ENCODE peak calls at places on chromosomes 6 and 20, in four cellular contexts. One of them, this sample, is unnamed.

GRCh38 chr6:39441986-39442385 is 119.5 kb upstream of the KCNK16 start:
- DNase-seq in stomach: no peak
- DNase-seq in GM23338: no peak
- DNase-seq in MM.1S: no peak
- DNase-seq in this sample: no peak

GRCh38 chr6:32637883-32638282 is 677 bp downstream of the HLA-DQA1 start:
- DNase-seq in GM23338: no peak
- DNase-seq in MM.1S: no peak
- DNase-seq in stomach: no peak
- DNase-seq in this sample: no peak

GRCh38 chr6:5180636-5181035 is 80.1 kb downstream of the LYRM4 start:
- DNase-seq in stomach: no peak
- DNase-seq in MM.1S: no peak
- DNase-seq in GM23338: no peak
- DNase-seq in this sample: no peak

GRCh38 chr6:51842487-51843469 is 244.6 kb downstream of the PKHD1 start:
- DNase-seq in GM23338: no peak
- DNase-seq in MM.1S: no peak
- DNase-seq in stomach: no peak
- DNase-seq in this sample: no peak

GRCh38 chr6:143772110-143772509 is 71.0 kb upstream of the LTV1 start:
- DNase-seq in MM.1S: no peak
- DNase-seq in stomach: no peak
- DNase-seq in GM23338: no peak
- DNase-seq in this sample: no peak

GRCh38 chr6:133083248-133083967 is 157.7 kb upstream of the EYA4 start:
- DNase-seq in GM23338: no peak
- DNase-seq in stomach: no peak
- DNase-seq in MM.1S: peak; percentile 23
- DNase-seq in this sample: no peak

GRCh38 chr6:146803601-146804000 is 204.8 kb downstream of the ADGB start:
- DNase-seq in MM.1S: no peak
- DNase-seq in GM23338: no peak
- DNase-seq in stomach: no peak
- DNase-seq in this sample: peak; percentile 27

GRCh38 chr20:22387452-22387851 is 196.9 kb downstream of the FOXA2 start:
- DNase-seq in GM23338: no peak
- DNase-seq in stomach: no peak
- DNase-seq in MM.1S: no peak
- DNase-seq in this sample: no peak

GRCh38 chr6:46796842-46797241 is 3.7 kb downstream of the MEP1A start:
- DNase-seq in GM23338: no peak
- DNase-seq in MM.1S: no peak
- DNase-seq in stomach: no peak
- DNase-seq in this sample: no peak

GRCh38 chr6:15282334-15282733 is 36.5 kb downstream of the JARID2 start:
- DNase-seq in stomach: no peak
- DNase-seq in MM.1S: no peak
- DNase-seq in GM23338: no peak
- DNase-seq in this sample: no peak

GRCh38 chr6:21987501-21987957 is 309.3 kb downstream of the PRL start:
- DNase-seq in stomach: peak; percentile 44
- DNase-seq in MM.1S: no peak
- DNase-seq in GM23338: peak; percentile 66
- DNase-seq in this sample: peak; percentile 82

GRCh38 chr6:55299285-55299684 is 28.0 kb upstream of the GFRAL start:
- DNase-seq in GM23338: no peak
- DNase-seq in MM.1S: no peak
- DNase-seq in stomach: no peak
- DNase-seq in this sample: no peak

GRCh38 chr20:38123021-38123587 is 42.0 kb downstream of the TGM2 start:
- DNase-seq in GM23338: peak; percentile 21
- DNase-seq in MM.1S: no peak
- DNase-seq in stomach: peak; percentile 24
- DNase-seq in this sample: peak; percentile 60

GRCh38 chr20:38119446-38119845 is 45.6 kb downstream of the TGM2 start:
- DNase-seq in GM23338: no peak
- DNase-seq in stomach: peak; percentile 11
- DNase-seq in MM.1S: no peak
- DNase-seq in this sample: no peak

GRCh38 chr20:38117635-38118034 is 47.4 kb downstream of the TGM2 start:
- DNase-seq in GM23338: no peak
- DNase-seq in MM.1S: no peak
- DNase-seq in stomach: no peak
- DNase-seq in this sample: no peak

GRCh38 chr20:38121741-38122140 is 43.3 kb downstream of the TGM2 start:
- DNase-seq in GM23338: no peak
- DNase-seq in stomach: peak; percentile 2
- DNase-seq in MM.1S: no peak
- DNase-seq in this sample: no peak

GRCh38 chr20:38120625-38120988 is 44.5 kb downstream of the TGM2 start:
- DNase-seq in GM23338: no peak
- DNase-seq in stomach: no peak
- DNase-seq in MM.1S: no peak
- DNase-seq in this sample: no peak
- H3K27ac ChIP-seq in GM23338: no peak overlapping the region
- H3K27ac ChIP-seq in stomach: no peak overlapping the region
- H3K27ac ChIP-seq in MM.1S: no peak overlapping the region
- H3K27ac ChIP-seq in this sample: no peak overlapping the region

GRCh38 chr20:52983726-52984450 is 11.7 kb downstream of the TSHZ2 start:
- DNase-seq in GM23338: peak; percentile 54
- DNase-seq in stomach: no peak
- DNase-seq in MM.1S: no peak
- DNase-seq in this sample: no peak
- TF ChIP-seq CTCF in GM23338: peak; percentile 12
- TF ChIP-seq CTCF in stomach: no peak
- TF ChIP-seq CTCF in MM.1S: no peak
- TF ChIP-seq CTCF in this sample: no peak

GRCh38 chr20:54491443-54491842 is 16.1 kb downstream of the DOK5 start:
- DNase-seq in GM23338: no peak
- DNase-seq in stomach: no peak
- DNase-seq in MM.1S: no peak
- DNase-seq in this sample: no peak
- H3K4me1 ChIP-seq in GM23338: no peaks in the 10 kb centered on the region
- H3K4me1 ChIP-seq in stomach: no peaks in the 10 kb centered on the region
- H3K4me1 ChIP-seq in MM.1S: no peaks in the 10 kb centered on the region
- H3K4me1 ChIP-seq in this sample: no peaks in the 10 kb centered on the region

GRCh38 chr6:169887529-169888140 is 136.2 kb downstream of the ERMARD start:
- DNase-seq in MM.1S: no peak
- DNase-seq in GM23338: no peak
- DNase-seq in stomach: no peak
- DNase-seq in this sample: no peak

GRCh38 chr6:169886631-169887227 is 135.3 kb downstream of the ERMARD start:
- DNase-seq in stomach: no peak
- DNase-seq in GM23338: no peak
- DNase-seq in MM.1S: no peak
- DNase-seq in this sample: no peak

GRCh38 chr6:169885131-169885530 is 133.7 kb downstream of the ERMARD start:
- DNase-seq in MM.1S: no peak
- DNase-seq in GM23338: no peak
- DNase-seq in stomach: no peak
- DNase-seq in this sample: no peak

GRCh38 chr6:169884158-169884557 is 132.7 kb downstream of the ERMARD start:
- DNase-seq in stomach: no peak
- DNase-seq in GM23338: no peak
- DNase-seq in MM.1S: no peak
- DNase-seq in this sample: no peak

GRCh38 chr6:169885831-169886230 is 134.4 kb downstream of the ERMARD start:
- DNase-seq in stomach: no peak
- DNase-seq in MM.1S: no peak
- DNase-seq in GM23338: no peak
- DNase-seq in this sample: no peak
- H3K27ac ChIP-seq in stomach: no peak overlapping the region
- H3K27ac ChIP-seq in MM.1S: no peak overlapping the region
- H3K27ac ChIP-seq in GM23338: no peak overlapping the region
- H3K27ac ChIP-seq in this sample: no peak overlapping the region

DNA sequence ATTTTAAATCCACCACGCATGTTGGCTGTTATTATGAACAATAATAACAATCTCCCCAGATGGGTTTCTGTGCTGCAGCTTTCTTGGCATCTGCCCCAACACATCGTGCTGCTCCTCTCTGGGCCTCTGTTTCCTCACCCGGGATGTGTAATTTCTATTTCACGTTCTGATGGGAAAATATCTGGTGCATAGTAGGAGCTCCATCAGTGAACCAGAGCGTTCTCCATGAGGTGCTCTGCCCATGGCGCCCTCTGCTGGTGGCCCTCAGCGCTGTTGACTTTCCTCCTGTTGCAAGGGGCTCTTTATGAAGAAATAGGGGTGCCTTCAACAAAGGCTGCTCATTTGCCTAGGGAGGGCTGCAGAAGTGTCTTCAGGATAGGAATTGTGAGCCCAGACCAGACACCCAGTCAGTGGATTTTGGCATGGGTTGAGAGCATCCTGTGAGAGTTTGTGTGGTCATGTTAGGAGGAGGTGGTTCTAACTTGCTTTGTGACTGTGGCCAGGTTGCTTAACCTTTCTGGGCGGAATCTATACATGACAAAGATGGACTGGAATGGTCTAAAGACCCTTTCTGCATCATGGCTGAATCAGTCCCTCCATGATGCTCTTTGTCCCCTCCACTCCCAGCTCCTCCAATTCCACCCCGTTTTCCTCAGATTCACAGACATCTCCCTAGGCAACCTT is 8.1 kb downstream of the SCRT2 start:
- DNase-seq in GM23338: peak; percentile 87
- DNase-seq in MM.1S: peak; percentile 45
- DNase-seq in stomach: peak; percentile 68
- DNase-seq in this sample: peak; percentile 75
- TF ChIP-seq CTCF in GM23338: peak; percentile 97
- TF ChIP-seq CTCF in MM.1S: peak; percentile 92
- TF ChIP-seq CTCF in stomach: peak; percentile 80
- TF ChIP-seq CTCF in this sample: peak; percentile 72

GRCh38 chr20:49768204-49769124 is 44.2 kb upstream of the SLC9A8 start:
- DNase-seq in GM23338: peak; percentile 95
- DNase-seq in MM.1S: peak; percentile 75
- DNase-seq in stomach: peak; percentile 73
- DNase-seq in this sample: peak; percentile 90
- H3K4me1 ChIP-seq in GM23338: peaks cover 48% of the 10 kb centered on the region
- H3K4me1 ChIP-seq in MM.1S: peaks cover 10% of the 10 kb centered on the region
- H3K4me1 ChIP-seq in stomach: peaks cover 34% of the 10 kb centered on the region
- H3K4me1 ChIP-seq in this sample: peaks cover 77% of the 10 kb centered on the region

GRCh38 chr20:53926428-53927028 is 143.9 kb downstream of the BCAS1 start:
- DNase-seq in MM.1S: no peak
- DNase-seq in GM23338: no peak
- DNase-seq in stomach: peak; percentile 45
- DNase-seq in this sample: no peak
- H3K27ac ChIP-seq in MM.1S: no peak overlapping the region
- H3K27ac ChIP-seq in GM23338: no peak overlapping the region
- H3K27ac ChIP-seq in stomach: peak overlapping the region; percentile 77
- H3K27ac ChIP-seq in this sample: no peak overlapping the region

GRCh38 chr6:159217595-159218275 is 48.5 kb downstream of the FNDC1 start:
- DNase-seq in GM23338: peak; percentile 90
- DNase-seq in MM.1S: no peak
- DNase-seq in stomach: peak; percentile 38
- DNase-seq in this sample: peak; percentile 39

GRCh38 chr6:159212881-159213280 is 43.7 kb downstream of the FNDC1 start:
- DNase-seq in GM23338: no peak
- DNase-seq in MM.1S: no peak
- DNase-seq in stomach: no peak
- DNase-seq in this sample: no peak

GRCh38 chr6:159213401-159213800 is 44.2 kb downstream of the FNDC1 start:
- DNase-seq in GM23338: no peak
- DNase-seq in stomach: no peak
- DNase-seq in MM.1S: no peak
- DNase-seq in this sample: no peak

GRCh38 chr6:159214281-159214680 is 45.1 kb downstream of the FNDC1 start:
- DNase-seq in GM23338: no peak
- DNase-seq in stomach: no peak
- DNase-seq in MM.1S: no peak
- DNase-seq in this sample: no peak

DNA sequence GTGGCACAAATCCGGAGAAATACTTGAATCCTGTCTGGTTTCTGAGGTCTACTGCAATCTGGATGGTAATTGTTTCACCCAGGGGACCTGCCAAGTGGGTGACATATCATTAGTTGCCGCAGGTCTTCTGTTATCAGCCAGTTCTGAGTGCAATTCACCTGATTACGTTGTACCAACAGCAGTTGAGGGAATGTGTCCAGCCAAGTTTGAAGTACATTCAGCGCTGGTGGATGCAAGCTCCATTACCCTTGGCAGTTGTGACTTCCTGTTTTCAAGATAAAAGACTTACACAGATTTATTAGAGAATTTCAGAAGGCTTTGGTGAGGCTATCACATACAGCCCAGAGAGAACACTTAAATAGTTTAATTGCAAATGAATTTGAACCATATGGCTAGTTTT is 42.8 kb downstream of the FNDC1 start:
- DNase-seq in MM.1S: no peak
- DNase-seq in GM23338: no peak
- DNase-seq in stomach: no peak
- DNase-seq in this sample: no peak
- TF ChIP-seq CTCF in MM.1S: no peak
- TF ChIP-seq CTCF in GM23338: no peak
- TF ChIP-seq CTCF in stomach: no peak
- TF ChIP-seq CTCF in this sample: no peak